ENCODE peak calls at places on chromosome 22, in four cellular contexts. F is K562, E is HL-60, G is GM12878. M is an unnamed sample.
A peak's percentile ranks its signal among the peaks of the same experiment; 100 is the strongest.

GRCh38 chr22:45750626-45751025 is 79.0 kb downstream of the ATXN10 start:
- DNase-seq in E (no peak), F (no peak), G (no peak), M (no peak)

GRCh38 chr22:27680636-27681035 is 120.9 kb downstream of the MN1 start:
- DNase-seq in F (no peak), G (no peak), E (no peak), M (no peak)

GRCh38 chr22:28773461-28773867 is 969 bp downstream of the CCDC117 start:
- DNase-seq in E (no peak), G (peak; percentile 60), F (no peak), M (peak; percentile 23)

GRCh38 chr22:45240137-45240809 is 421 bp downstream of the KIAA0930 start:
- DNase-seq in E (peak; percentile 43), F (no peak), G (no peak), M (no peak)

GRCh38 chr22:43501951-43502874 is 90.4 kb downstream of the MPPED1 start:
- DNase-seq in G (no peak), F (no peak), E (no peak), M (no peak)

GRCh38 chr22:27987557-27987956 is 68.5 kb upstream of the PITPNB start:
- DNase-seq in G (no peak), E (no peak), F (no peak), M (no peak)

GRCh38 chr22:46070722-46071450 is 79.4 kb upstream of the PPARA start:
- DNase-seq in F (no peak), E (peak; percentile 45), G (no peak), M (no peak)

GRCh38 chr22:46754110-46754799 is 8.2 kb upstream of the TBC1D22A start:
- DNase-seq in E (peak; percentile 73), G (no peak), F (peak; percentile 65), M (no peak)

GRCh38 chr22:39471421-39472141 is 14.8 kb downstream of the MGAT3 start:
- DNase-seq in G (peak; percentile 83), F (peak; percentile 40), E (peak; percentile 73), M (no peak)

GRCh38 chr22:47307326-47307725 is 544.9 kb downstream of the TBC1D22A start:
- DNase-seq in F (peak; percentile 29), E (no peak), G (no peak), M (no peak)

GRCh38 chr22:42608481-42609361 is 6.0 kb downstream of the POLDIP3 start:
- DNase-seq in F (no peak), E (no peak), G (no peak), M (no peak)

GRCh38 chr22:27754247-27754887 is 47.2 kb downstream of the MN1 start:
- DNase-seq in F (no peak), E (no peak), G (no peak), M (no peak)

GRCh38 chr22:39556970-39557811 is 13.4 kb upstream of the CACNA1I start:
- DNase-seq in E (no peak), G (no peak), F (peak; percentile 58), M (no peak)

GRCh38 chr22:40819741-40820140 is 595 bp upstream of the SLC25A17 start:
- DNase-seq in G (no peak), E (peak; percentile 10), F (no peak), M (no peak)

GRCh38 chr22:34502821-34503220 is 563.1 kb upstream of the ISX start:
- DNase-seq in E (no peak), G (no peak), F (no peak), M (no peak)

GRCh38 chr22:39897841-39898240 is 3.0 kb upstream of the GRAP2 start:
- DNase-seq in G (no peak), E (peak; percentile 51), F (no peak), M (no peak)

GRCh38 chr22:42930810-42931420 is 73.8 kb upstream of the ARFGAP3 start:
- DNase-seq in F (no peak), E (no peak), G (no peak), M (no peak)

GRCh38 chr22:43162412-43163150 is 11.2 kb downstream of the TSPO start:
- DNase-seq in E (no peak), F (no peak), G (no peak), M (no peak)

GRCh38 chr22:17648564-17648963 is 10.0 kb downstream of the BCL2L13 start:
- DNase-seq in E (no peak), G (no peak), F (no peak), M (no peak)

GRCh38 chr22:28435271-28435825 is 244.3 kb downstream of the TTC28 start:
- DNase-seq in F (no peak), G (no peak), E (no peak), M (no peak)

GRCh38 chr22:43326342-43326825 is 16.8 kb downstream of the SCUBE1 start:
- DNase-seq in E (no peak), G (no peak), F (peak; percentile 18), M (no peak)

GRCh38 chr22:41919357-41920224 is 4.7 kb upstream of the SHISA8 start:
- DNase-seq in G (peak; percentile 71), E (peak; percentile 43), F (peak; percentile 70), M (peak; percentile 74)

GRCh38 chr22:35314161-35314942 is 14.7 kb downstream of the TOM1 start:
- DNase-seq in G (no peak), F (no peak), E (no peak), M (no peak)

GRCh38 chr22:39290724-39291161 is 28.7 kb downstream of the RPL3 start:
- DNase-seq in G (no peak), F (no peak), E (no peak), M (no peak)

GRCh38 chr22:50316114-50317065 is 8.9 kb upstream of the PLXNB2 start:
- DNase-seq in E (no peak), F (no peak), G (no peak), M (no peak)
- TF ChIP-seq SPI1 in E (no peak), F (no peak), G (no peak), M (no peak)

DNA sequence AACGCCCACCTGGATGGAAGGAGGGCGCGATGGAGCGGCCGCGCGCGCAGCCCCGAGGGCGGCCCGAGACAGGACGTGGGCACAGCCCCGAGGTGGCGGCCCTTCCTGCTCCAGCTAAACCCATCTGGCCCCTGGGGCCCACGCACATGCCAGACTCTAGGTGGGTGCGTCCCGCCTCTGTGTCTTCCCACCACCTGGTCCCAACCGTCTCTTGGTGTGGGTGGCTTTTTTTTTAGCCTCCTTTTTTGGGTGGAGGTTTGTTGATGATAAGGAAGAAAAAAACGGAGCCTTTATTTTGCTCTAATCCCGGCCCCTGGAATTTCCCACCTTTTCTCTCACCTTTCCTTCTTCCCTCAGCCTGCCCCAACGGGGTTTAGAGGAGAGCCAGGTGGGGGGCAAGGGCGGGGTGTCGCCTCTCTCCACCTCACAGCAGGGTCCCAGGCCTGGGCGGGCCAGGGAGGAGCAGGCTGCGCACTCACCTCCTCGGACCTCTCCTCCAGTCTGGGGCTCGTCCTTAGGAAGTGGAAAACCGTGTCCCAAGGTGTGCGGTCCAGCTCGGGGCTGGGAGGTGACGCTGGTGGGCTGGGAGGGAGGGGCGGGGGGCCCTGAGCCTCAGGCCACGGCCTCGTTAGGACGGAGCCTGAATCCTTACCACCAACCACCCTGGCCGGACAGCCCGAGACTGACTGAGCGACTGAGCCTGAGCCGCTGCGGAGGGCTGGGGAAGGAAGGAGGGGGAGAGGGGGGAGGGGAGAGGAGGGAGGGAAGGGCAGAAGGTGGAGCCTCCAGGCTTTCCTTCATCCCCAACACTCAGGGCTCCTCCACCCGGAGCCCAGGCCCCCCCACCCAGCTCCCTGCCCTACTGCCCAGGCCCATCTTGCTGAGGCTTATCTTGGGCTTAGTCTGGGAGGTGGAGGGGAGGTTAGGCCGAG is at the start of gene SOX10:
- DNase-seq in F (no peak), G (no peak), E (no peak), M (no peak)
- TF ChIP-seq POLR2AphosphoS5 in F (no peak), G (no peak), E (no peak), M (no peak)

DNA sequence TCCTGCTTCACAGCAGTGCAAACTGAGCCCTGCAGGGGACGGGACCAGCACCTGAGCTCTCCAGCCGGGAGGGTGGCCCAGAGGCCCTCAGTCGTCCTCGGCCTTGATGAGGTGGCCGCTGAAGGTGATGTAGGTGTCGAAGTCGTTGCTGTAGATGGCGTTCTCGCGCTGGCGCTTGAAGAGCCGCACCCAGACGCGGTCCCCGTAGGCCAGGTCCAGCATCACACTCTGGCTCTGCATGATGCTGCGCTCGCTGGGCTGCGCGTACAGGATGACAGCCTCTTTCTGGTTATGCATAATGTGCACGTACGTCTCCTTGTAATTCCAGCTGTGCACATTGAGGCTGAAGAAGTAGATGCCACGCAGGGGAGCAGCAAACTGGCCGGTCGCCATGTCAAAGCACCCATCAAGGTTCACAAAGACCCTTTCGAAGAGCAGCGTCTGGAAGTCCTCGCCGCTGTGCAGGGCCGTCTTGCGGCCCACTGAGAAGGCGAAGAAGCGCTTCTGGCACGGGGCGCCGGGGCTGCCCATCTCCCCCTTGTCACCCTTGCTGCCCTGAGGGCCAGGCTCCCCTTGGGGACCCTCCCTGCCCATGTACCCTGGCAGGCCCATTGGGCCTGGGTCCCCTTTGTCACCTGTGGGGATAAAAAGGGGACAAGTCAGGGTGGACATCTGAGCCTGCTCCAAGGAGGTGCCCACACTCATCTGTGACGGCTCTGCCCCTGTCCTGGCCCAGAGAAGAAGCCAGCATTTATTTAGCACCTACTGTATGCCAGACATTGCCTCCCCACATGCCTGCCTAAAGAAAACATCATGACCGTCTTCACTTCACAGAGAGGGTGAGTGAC is 5.7 kb downstream of the C1QTNF6 start:
- DNase-seq in F (peak; percentile 25), G (no peak), E (no peak), M (no peak)
- TF ChIP-seq SPI1 in F (no peak), G (no peak), E (no peak), M (no peak)

GRCh38 chr22:30046716-30047363 is 33.4 kb upstream of the HORMAD2 start:
- DNase-seq in G (no peak), E (no peak), F (no peak), M (no peak)
- TF ChIP-seq POLR2AphosphoS5 in G (no peak), E (no peak), F (no peak), M (no peak)

GRCh38 chr22:22229683-22230420 is 14.7 kb upstream of the VPREB1 start:
- DNase-seq in F (no peak), G (no peak), E (no peak), M (no peak)
- TF ChIP-seq SPI1 in F (peak; percentile 62), G (no peak), E (peak; percentile 17), M (no peak)

DNA sequence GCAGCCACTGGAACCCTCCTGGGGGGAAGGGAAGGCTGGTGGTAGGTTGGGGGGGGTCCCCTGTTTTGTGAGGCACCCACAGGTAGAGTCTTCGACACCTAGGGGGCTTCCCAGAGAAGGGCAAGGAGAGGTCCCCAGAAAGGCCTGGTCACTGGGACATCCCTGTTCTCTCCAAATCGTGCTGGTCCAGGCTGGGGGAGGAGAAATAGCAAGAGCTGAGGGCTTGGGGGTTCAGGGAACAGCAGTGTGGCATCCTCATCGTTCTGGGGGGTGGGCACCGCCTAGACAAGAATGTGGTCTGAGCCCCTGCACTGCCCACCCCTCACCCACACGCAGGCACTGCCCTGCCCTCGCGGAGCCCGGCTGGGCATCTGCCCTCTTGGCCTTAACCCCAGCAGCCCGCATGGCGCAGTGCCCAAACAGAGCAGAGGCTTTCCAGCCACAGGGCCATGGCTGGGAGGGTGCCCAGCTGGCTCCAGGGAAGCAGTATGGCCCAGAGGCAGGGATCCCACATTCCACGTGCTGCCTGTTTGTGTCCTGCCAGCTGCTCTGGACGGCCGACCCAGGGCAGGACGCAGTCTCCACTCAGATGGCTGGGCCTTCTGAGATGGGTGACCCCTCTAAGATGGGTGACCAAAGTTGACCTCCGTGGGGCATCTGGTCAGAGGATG is 14.5 kb downstream of the SCARF2 start:
- DNase-seq in F (no peak), G (no peak), E (no peak), M (no peak)
- TF ChIP-seq POLR2AphosphoS5 in F (no peak), G (no peak), E (no peak), M (no peak)

DNA sequence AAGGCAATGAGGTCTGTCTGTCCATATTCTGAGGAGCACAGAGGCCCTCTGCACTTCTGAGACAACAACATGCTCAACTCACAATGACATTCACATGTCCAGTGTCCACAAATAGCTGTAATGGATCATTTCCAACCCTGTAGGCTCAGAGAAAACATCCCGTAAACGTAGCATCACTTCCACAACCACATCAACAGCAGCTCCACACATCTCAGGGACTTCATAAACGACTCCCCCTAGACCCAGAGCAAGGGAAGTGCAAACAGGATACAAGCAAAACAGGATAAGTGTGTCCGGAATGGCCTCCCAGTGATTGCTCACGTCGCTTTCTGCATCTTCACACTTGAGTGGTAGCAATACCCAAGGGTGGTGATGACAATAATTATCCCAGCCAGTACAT is 100.2 kb downstream of the SYN3 start:
- DNase-seq in F (no peak), G (no peak), E (no peak), M (no peak)
- TF ChIP-seq SPI1 in F (no peak), G (no peak), E (no peak), M (no peak)